ENCODE peak calls at places on chromosomes 12 and 14, in four cellular contexts. R is neuronal stem cell, B is keratinocyte, Q is heart left ventricle. V is an unnamed sample.

GRCh38 chr14:55877942-55878341 is 240.3 kb upstream of the PELI2 start:
- DNase-seq in R (no peak), B (no peak), Q (no peak), V (no peak)

GRCh38 chr12:54890339-54890738 is 36.0 kb downstream of the MUCL1 start:
- DNase-seq in R (no peak), B (no peak), Q (no peak), V (no peak)

GRCh38 chr14:65356327-65356836 is 56.1 kb upstream of the FUT8 start:
- DNase-seq in R (no peak), B (peak; percentile 99), Q (no peak), V (no peak)

GRCh38 chr14:90726656-90727055 is 89.6 kb downstream of the TTC7B start:
- DNase-seq in R (no peak), B (no peak), Q (peak; percentile 33), V (no peak)

GRCh38 chr12:58416211-58416610 is 474.8 kb downstream of the ATP23 start:
- DNase-seq in R (no peak), B (no peak), Q (no peak), V (no peak)

GRCh38 chr12:90028620-90029051 is 320.0 kb upstream of the ATP2B1 start:
- DNase-seq in R (no peak), B (no peak), Q (no peak), V (no peak)

GRCh38 chr14:76326918-76327689 is 48.8 kb upstream of the ESRRB start:
- DNase-seq in R (no peak), B (no peak), Q (no peak), V (no peak)

GRCh38 chr12:124254126-124254525 is 40.8 kb upstream of the RFLNA start:
- DNase-seq in R (no peak), B (no peak), Q (no peak), V (no peak)

GRCh38 chr12:18427520-18427919 is 166.2 kb downstream of the PIK3C2G start:
- DNase-seq in R (no peak), B (no peak), Q (no peak), V (no peak)

GRCh38 chr12:50598321-50598862 is 93.6 kb downstream of the DIP2B start:
- DNase-seq in R (no peak), B (no peak), Q (no peak), V (no peak)

GRCh38 chr14:58533417-58533816 is 104.3 kb upstream of the DACT1 start:
- DNase-seq in R (no peak), B (no peak), Q (no peak), V (no peak)

GRCh38 chr12:63129927-63130326 is 21.1 kb downstream of the AVPR1A start:
- DNase-seq in R (no peak), B (no peak), Q (no peak), V (no peak)

GRCh38 chr12:128534906-128535305 is 267.9 kb downstream of the TMEM132C start:
- DNase-seq in R (no peak), B (no peak), Q (no peak), V (no peak)

GRCh38 chr14:75204106-75204505 is 27.7 kb upstream of the TMED10 start:
- DNase-seq in R (no peak), B (no peak), Q (no peak), V (no peak)

GRCh38 chr14:94601961-94602391 is 10.2 kb upstream of the SERPINA3 start:
- DNase-seq in R (no peak), B (no peak), Q (peak; percentile 53), V (peak; percentile 75)

GRCh38 chr12:89064151-89064550 is 288.1 kb downstream of the DUSP6 start:
- DNase-seq in R (no peak), B (no peak), Q (no peak), V (no peak)

GRCh38 chr14:90601521-90601920 is 204.7 kb downstream of the CALM1 start:
- DNase-seq in R (no peak), B (no peak), Q (no peak), V (no peak)

GRCh38 chr12:15526033-15526432 is 203.7 kb downstream of the PTPRO start:
- DNase-seq in R (no peak), B (no peak), Q (no peak), V (no peak)

GRCh38 chr12:16359512-16360491 is 12.4 kb downstream of the MGST1 start:
- DNase-seq in R (peak; percentile 50), B (no peak), Q (peak; percentile 42), V (peak; percentile 86)

GRCh38 chr12:85280138-85280983 is at the start of gene ALX1:
- DNase-seq in R (peak; percentile 71), B (no peak), Q (no peak), V (no peak)

GRCh38 chr12:52151153-52151858 is 40.5 kb downstream of the KRT80 start:
- DNase-seq in R (no peak), B (no peak), Q (no peak), V (peak; percentile 29)

GRCh38 chr12:6963016-6963731 is 7.3 kb downstream of the PHB2 start:
- DNase-seq in R (no peak), B (peak; percentile 75), Q (no peak), V (peak; percentile 87)

GRCh38 chr14:74469548-74470518 is 23.3 kb downstream of the NPC2 start:
- DNase-seq in R (no peak), B (no peak), Q (no peak), V (no peak)

GRCh38 chr12:132723764-132724140 is 13.1 kb downstream of the PGAM5 start:
- DNase-seq in R (no peak), B (no peak), Q (no peak), V (no peak)

GRCh38 chr12:68350753-68351152 is 18.6 kb upstream of the MDM1 start:
- DNase-seq in R (no peak), B (no peak), Q (no peak), V (no peak)

DNA sequence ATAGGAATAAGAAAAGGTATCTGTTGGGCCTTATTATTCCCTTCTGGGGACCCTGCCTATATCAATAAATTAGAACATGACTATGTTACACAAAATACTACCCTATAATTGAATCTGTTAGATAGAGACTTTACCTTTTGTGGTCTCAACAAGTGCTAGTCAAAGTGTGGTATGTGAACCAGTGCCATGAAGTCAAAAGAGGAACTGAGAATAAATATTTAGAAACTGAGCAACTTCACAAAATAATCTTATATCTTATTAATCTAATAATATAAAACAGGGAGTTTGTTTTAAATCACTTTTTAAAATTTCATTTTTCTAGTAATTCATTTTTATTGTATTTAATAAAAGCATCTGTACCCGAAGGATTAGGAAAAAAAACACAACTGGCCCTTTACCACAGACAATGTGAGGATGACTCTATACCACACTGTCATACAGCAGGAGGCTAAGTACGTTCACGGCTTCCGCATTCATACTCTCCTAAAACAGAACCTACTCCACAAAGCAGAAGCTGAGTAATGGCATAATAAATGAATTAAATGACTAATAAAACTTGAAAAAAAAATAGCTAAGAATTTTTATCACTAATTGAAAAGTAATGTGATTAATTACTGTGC is 42.1 kb downstream of the SEC23A start:
- DNase-seq in R (no peak), B (no peak), Q (no peak), V (no peak)
- H3K4me1 ChIP-seq in R (no peaks in the 10 kb centered on the region), B (no peaks in the 10 kb centered on the region), Q (no peaks in the 10 kb centered on the region), V (no peaks in the 10 kb centered on the region)

GRCh38 chr12:70733385-70733784 is 96.2 kb upstream of the PTPRB start:
- DNase-seq in R (peak; percentile 56), B (peak; percentile 26), Q (no peak), V (no peak)

GRCh38 chr12:70732287-70732686 is 95.1 kb upstream of the PTPRB start:
- DNase-seq in R (no peak), B (no peak), Q (no peak), V (no peak)

GRCh38 chr12:70730675-70731180 is 93.5 kb upstream of the PTPRB start:
- DNase-seq in R (no peak), B (no peak), Q (no peak), V (no peak)
- H3K4me1 ChIP-seq in R (no peaks in the 10 kb centered on the region), B (no peaks in the 10 kb centered on the region), Q (no peaks in the 10 kb centered on the region), V (no peaks in the 10 kb centered on the region)

GRCh38 chr14:24136684-24137528 is 912 bp downstream of the PSME1 start:
- DNase-seq in R (no peak), B (no peak), Q (no peak), V (no peak)

GRCh38 chr14:24138396-24139271 is 2.6 kb downstream of the PSME1 start:
- DNase-seq in R (no peak), B (no peak), Q (no peak), V (no peak)

GRCh38 chr14:24139272-24139934 is 2.0 kb downstream of the EMC9 start:
- DNase-seq in R (no peak), B (no peak), Q (no peak), V (no peak)

GRCh38 chr14:24135834-24136683 is at the start of gene PSME1:
- DNase-seq in R (peak; percentile 85), B (no peak), Q (peak; percentile 96), V (peak; percentile 96)

DNA sequence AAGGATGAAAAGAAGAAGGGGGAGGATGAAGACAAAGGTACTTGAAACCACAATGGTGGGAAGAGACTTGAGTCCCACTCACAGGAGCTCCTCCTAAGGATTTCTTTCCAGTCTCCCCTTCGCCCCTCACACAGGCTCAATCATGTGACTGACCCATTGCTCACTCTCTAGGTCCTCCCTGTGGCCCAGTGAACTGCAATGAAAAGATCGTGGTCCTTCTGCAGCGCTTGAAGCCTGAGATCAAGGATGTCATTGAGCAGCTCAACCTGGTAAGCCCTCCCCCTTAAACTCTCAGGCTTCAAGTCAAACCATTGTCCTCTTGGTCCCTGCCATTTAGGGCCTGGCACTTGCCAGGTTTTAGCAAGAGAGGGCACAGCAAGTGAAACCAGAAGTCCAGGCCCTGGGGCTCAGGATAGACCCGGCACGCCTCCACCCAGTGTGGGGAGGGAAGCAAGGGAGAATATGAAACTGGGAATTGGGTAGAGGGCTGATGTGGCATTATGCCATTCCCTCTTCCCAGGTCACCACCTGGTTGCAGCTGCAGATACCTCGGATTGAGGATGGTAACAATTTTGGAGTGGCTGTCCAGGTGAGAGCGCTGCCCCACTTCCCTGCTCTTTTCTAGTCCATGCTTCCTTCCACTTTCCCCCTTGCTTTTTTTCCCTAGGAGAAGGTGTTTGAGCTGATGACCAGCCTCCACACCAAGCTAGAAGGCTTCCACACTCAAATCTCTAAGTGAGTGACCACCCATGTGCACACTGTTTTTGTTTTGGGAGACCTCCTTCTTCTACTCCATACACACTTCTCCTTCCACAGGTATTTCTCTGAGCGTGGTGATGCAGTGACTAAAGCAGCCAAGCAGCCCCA is 1.8 kb downstream of the PSME1 start:
- DNase-seq in R (no peak), B (no peak), Q (no peak), V (no peak)
- H3K4me1 ChIP-seq in R (peaks cover 14% of the 10 kb centered on the region), B (peaks cover 28% of the 10 kb centered on the region), Q (peaks cover 3% of the 10 kb centered on the region), V (peaks cover 60% of the 10 kb centered on the region)

GRCh38 chr14:67859169-67859749 is 39.7 kb downstream of the RAD51B start:
- DNase-seq in R (no peak), B (no peak), Q (no peak), V (no peak)
- H3K4me1 ChIP-seq in R (no peaks in the 10 kb centered on the region), B (peaks cover 2% of the 10 kb centered on the region), Q (no peaks in the 10 kb centered on the region), V (peaks cover 2% of the 10 kb centered on the region)

DNA sequence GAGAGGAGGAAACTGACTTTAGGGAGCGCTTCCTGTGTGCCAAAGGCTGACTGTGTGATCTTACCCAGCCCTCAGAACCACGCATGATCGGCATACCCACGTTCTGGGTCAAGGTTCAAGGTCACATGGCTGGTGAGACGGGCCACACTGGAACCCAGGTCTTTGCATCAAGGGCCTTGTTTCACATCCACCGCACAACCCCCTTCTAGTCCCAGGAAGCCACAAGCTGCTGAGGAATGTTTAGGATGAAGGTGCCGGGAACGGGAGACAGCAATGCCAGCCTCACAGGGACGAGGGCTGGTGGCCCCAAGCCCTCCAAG is 50.7 kb downstream of the TESC start:
- DNase-seq in R (no peak), B (no peak), Q (no peak), V (no peak)
- H3K4me1 ChIP-seq in R (peaks cover 33% of the 10 kb centered on the region), B (no peaks in the 10 kb centered on the region), Q (peaks cover 5% of the 10 kb centered on the region), V (peaks cover 20% of the 10 kb centered on the region)

DNA sequence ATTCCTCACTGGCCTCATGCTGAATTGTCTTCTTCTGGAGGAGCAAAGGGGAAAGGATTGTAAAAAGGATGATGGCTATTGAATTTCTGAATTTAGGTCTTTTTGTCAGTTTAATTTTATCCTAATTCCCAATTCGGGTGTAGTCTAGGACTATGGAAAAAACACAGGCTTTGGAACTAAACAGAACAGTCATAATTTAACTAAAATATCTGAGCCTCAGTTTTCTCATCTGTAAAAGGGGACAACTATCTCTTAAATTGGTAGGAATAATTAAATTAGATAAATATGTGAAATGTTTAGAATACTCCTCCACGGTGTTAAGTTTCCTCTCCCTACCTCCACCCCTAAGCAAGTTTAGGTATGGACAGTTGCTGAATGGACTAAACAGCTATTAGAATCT is 3.2 kb upstream of the SP1 start:
- DNase-seq in R (no peak), B (no peak), Q (no peak), V (no peak)
- H3K4me1 ChIP-seq in R (peaks cover 10% of the 10 kb centered on the region), B (peaks cover 26% of the 10 kb centered on the region), Q (peaks cover 7% of the 10 kb centered on the region), V (peaks cover 42% of the 10 kb centered on the region)